ENCODE peak calls at places on chromosomes 6 and 20, in five cellular contexts. N is HEK293T, H is H1, Q is GM12878, A is HepG2. W is an unnamed sample.

GRCh38 chr6:14276667-14277404 is 159.3 kb downstream of the CD83 start:
- DNase-seq in N (no peak), H (no peak), Q (peak; percentile 54), A (no peak), W (no peak)

GRCh38 chr6:37517411-37517812 is 17.7 kb upstream of the CCDC167 start:
- DNase-seq in N (no peak), H (no peak), Q (no peak), A (no peak), W (no peak)

GRCh38 chr6:125597411-125598253 is 151.8 kb upstream of the HEY2 start:
- DNase-seq in N (no peak), H (no peak), Q (no peak), A (no peak), W (no peak)

GRCh38 chr20:17969884-17970409 is 1.1 kb downstream of the MGME1 start:
- DNase-seq in N (no peak), H (no peak), Q (no peak), A (peak; percentile 71), W (no peak)

GRCh38 chr6:31247813-31248212 is 24.1 kb downstream of the HLA-C start:
- DNase-seq in N (no peak), H (no peak), Q (no peak), A (no peak), W (no peak)

GRCh38 chr6:163162874-163163213 is 251.7 kb upstream of the QKI start:
- DNase-seq in N (no peak), H (no peak), Q (no peak), A (no peak), W (no peak)

GRCh38 chr20:63017826-63018411 is 11.2 kb upstream of the BHLHE23 start:
- DNase-seq in N (no peak), H (no peak), Q (no peak), A (no peak), W (no peak)

GRCh38 chr6:155887431-155887830 is 431.8 kb upstream of the NOX3 start:
- DNase-seq in N (no peak), H (no peak), Q (no peak), A (no peak), W (peak; percentile 16)

GRCh38 chr6:166989427-166990034 is 9.7 kb upstream of the CEP43 start:
- DNase-seq in N (no peak), H (no peak), Q (no peak), A (peak; percentile 47), W (no peak)

GRCh38 chr6:125974214-125974866 is 12.0 kb upstream of the TRMT11 start:
- DNase-seq in N (peak; percentile 35), H (no peak), Q (no peak), A (peak; percentile 56), W (no peak)

GRCh38 chr6:104955927-104956662 is 812 bp upstream of the LIN28B start:
- DNase-seq in N (peak; percentile 46), H (peak; percentile 79), Q (no peak), A (peak; percentile 78), W (peak; percentile 70)

GRCh38 chr20:3686867-3687321 is 5.1 kb upstream of the ADAM33 start:
- DNase-seq in N (no peak), H (no peak), Q (no peak), A (no peak), W (no peak)

GRCh38 chr6:84052204-84052882 is 18.8 kb downstream of the MRAP2 start:
- DNase-seq in N (peak; percentile 81), H (peak; percentile 64), Q (no peak), A (peak; percentile 35), W (peak; percentile 48)

GRCh38 chr6:141212296-141212695 is 920.4 kb upstream of the GJE1 start:
- DNase-seq in N (no peak), H (no peak), Q (no peak), A (no peak), W (no peak)

GRCh38 chr6:157709514-157709913 is 113.5 kb upstream of the SNX9 start:
- DNase-seq in N (no peak), H (no peak), Q (no peak), A (no peak), W (no peak)

GRCh38 chr6:142850653-142851434 is 94.1 kb downstream of the HIVEP2 start:
- DNase-seq in N (no peak), H (no peak), Q (peak; percentile 64), A (no peak), W (no peak)

GRCh38 chr6:100099189-100100074 is 105.4 kb upstream of the MCHR2 start:
- DNase-seq in N (no peak), H (no peak), Q (no peak), A (peak; percentile 27), W (no peak)

GRCh38 chr6:36487698-36488097 is 44.9 kb downstream of the KCTD20 start:
- DNase-seq in N (no peak), H (no peak), Q (no peak), A (no peak), W (no peak)

GRCh38 chr6:24763578-24763977 is 11.2 kb upstream of the GMNN start:
- DNase-seq in N (no peak), H (no peak), Q (no peak), A (no peak), W (no peak)

GRCh38 chr20:48359692-48360337 is 468.0 kb downstream of the PREX1 start:
- DNase-seq in N (no peak), H (no peak), Q (peak; percentile 85), A (peak; percentile 54), W (no peak)

GRCh38 chr20:22862645-22863230 is 172.4 kb upstream of the SSTR4 start:
- DNase-seq in N (no peak), H (no peak), Q (no peak), A (no peak), W (no peak)
- TF ChIP-seq SUZ12 in N (no peak), H (no peak), Q (no peak), A (no peak), W (no peak)

GRCh38 chr20:50379049-50379990 is 130.9 kb upstream of the PTPN1 start:
- DNase-seq in N (no peak), H (no peak), Q (no peak), A (no peak), W (no peak)
- TF ChIP-seq SUZ12 in N (no peak), H (no peak), Q (no peak), A (no peak), W (no peak)

GRCh38 chr20:21184810-21185209 is 58.9 kb downstream of the KIZ start:
- DNase-seq in N (no peak), H (no peak), Q (no peak), A (peak; percentile 71), W (no peak)
- TF ChIP-seq SUZ12 in N (no peak), H (no peak), Q (no peak), A (no peak), W (no peak)

DNA sequence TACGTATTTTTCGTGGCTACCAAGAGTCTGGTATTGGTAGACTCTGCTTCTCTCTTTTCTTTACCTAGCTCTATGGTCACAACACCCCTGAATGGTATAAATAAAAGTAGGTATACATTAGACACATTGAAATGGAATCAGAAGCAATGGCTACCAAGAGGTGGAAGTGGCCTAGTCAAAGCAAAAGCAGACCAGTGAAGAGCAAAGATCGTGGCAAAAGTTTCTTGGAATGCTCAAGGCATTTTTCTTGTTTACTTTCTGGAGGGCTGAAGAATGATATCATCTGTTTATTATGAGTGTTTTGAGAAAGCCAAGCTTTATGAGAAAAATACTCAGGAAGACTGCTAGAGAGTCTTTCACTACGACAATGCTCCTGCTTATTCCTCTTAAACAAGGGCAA is 28.6 kb upstream of the MOCS1 start:
- DNase-seq in N (no peak), H (no peak), Q (no peak), A (no peak), W (no peak)
- TF ChIP-seq SUZ12 in N (no peak), H (no peak), Q (no peak), A (no peak), W (no peak)

DNA sequence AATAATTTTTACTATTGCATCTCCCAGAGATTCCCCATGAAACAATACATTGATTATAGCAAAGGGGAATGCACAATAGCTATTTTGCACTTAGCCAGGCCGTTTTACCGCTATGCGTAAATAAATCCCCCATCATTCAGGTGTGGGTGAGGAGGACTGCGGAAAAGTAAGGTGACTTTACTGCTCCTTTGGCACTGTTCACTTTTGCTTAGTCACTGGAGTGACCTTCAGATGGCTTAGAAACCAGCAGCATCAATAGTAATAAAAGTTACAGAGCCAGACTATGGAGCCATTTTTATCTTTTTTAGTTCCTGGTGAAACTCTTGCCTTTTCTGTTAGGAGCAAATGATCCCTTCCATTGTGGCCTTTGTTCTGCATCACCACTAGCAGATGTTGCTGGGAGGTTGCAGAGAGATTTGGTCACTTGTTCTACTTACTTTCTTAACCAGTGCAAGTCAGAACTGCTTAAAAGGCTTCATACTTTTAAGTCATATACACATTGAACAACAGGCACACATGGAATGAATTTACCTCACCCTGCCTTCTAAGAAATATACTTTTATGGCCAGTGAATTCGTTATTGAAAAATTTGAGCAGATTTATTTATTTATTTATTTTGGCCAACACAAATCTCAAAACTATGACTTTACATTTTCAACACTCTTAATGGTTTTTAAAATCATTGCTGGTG is 12.1 kb upstream of the BTBD3 start:
- DNase-seq in N (no peak), H (no peak), Q (no peak), A (no peak), W (no peak)
- TF ChIP-seq SUZ12 in N (no peak), H (no peak), Q (no peak), A (no peak), W (no peak)

GRCh38 chr6:16433338-16433737 is 195.0 kb downstream of the GMPR start:
- DNase-seq in N (no peak), H (no peak), Q (no peak), A (no peak), W (no peak)
- TF ChIP-seq SUZ12 in N (no peak), H (no peak), Q (no peak), A (no peak), W (no peak)